ENCODE peak calls at places on chromosomes 12 and 14, in seven cellular contexts. W is HCT116, O is HL-60, A is HFF-Myc, H is psoas muscle, J is AG10803, B is tibial artery. F is an unnamed sample.

GRCh38 chr14:78197088-78197487 is 26.9 kb downstream of the NRXN3 start:
- DNase-seq in W (no peak), O (no peak), A (no peak), H (no peak), J (no peak), B (no peak), F (no peak)

GRCh38 chr14:61564623-61565091 is 130.7 kb upstream of the HIF1A start:
- DNase-seq in W (peak), O (no peak), A (peak), H (no peak), J (peak), B (no peak), F (no peak)

GRCh38 chr12:18798445-18799139 is 60.7 kb downstream of the CAPZA3 start:
- DNase-seq in W (no peak), O (no peak), A (no peak), H (no peak), J (no peak), B (no peak), F (no peak)

GRCh38 chr14:65222434-65222833 is 120.1 kb upstream of the MAX start:
- DNase-seq in W (peak), O (peak), A (no peak), H (peak), J (peak), B (no peak), F (no peak)

GRCh38 chr12:51921017-51921725 is 13.9 kb downstream of the ACVRL1 start:
- DNase-seq in W (no peak), O (no peak), A (no peak), H (no peak), J (no peak), B (no peak), F (no peak)

GRCh38 chr12:52495385-52495784 is 2.3 kb upstream of the KRT6A start:
- DNase-seq in W (peak), O (no peak), A (no peak), H (no peak), J (peak), B (no peak), F (no peak)

GRCh38 chr12:130838284-130838950 is 633 bp downstream of the STX2 start:
- DNase-seq in W (no peak), O (no peak), A (no peak), H (peak), J (peak), B (no peak), F (no peak)

GRCh38 chr12:19605720-19606119 is 166.4 kb downstream of the AEBP2 start:
- DNase-seq in W (no peak), O (no peak), A (no peak), H (no peak), J (no peak), B (no peak), F (no peak)

GRCh38 chr12:109736552-109737108 is 23.0 kb downstream of the FAM222A start:
- DNase-seq in W (no peak), O (no peak), A (peak), H (peak), J (peak), B (peak), F (no peak)

DNA sequence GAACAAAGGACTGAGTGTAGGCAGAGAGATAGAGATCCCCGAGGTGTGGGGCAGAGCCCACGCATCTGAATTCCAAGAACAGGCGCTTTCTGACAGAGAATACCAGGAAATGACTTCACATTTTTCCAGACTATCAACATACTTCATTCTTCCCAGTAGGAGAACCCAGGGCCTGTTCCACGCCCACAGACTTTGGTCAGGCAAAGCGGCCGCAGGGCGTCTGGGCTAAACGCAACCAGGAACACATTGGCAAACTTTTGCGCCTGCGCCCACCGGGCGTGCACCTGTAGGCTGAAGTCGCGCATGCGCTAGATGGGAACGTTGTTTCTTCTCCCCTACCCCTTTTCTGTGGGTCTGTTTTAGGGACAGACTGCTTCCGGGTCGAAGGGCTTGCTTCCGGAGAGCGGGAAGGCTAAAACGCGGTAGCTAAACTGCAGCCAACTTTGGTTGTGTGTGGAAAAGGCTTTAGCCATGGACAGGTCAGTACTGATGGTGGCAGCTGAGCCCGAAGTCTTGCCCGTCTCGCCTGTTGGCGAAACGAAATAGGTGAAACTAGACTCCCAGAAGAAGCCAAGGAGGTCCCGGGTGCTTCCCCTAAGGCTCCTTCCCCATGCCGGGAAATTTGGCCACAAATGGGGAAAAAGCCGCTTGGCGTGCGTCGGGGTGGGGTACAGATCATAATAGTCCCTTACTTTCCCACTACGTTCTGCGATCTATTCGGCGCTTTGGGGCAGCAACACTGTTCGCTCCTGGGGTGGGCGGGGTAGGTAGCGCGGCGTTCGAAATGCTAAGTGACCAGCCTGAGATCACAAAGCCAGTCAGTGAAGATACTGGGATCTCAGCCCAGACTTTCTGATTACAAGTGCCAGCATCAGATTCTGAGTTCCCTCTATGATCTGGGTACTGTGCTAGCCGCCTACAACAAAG is at the start of gene NUP107:
- DNase-seq in W (peak), O (peak), A (peak), H (peak), J (peak), B (peak), F (peak)
- TF ChIP-seq CTCF in W (no peak), O (no peak), A (no peak), H (peak), J (peak), B (peak), F (no peak)

GRCh38 chr12:120467439-120467838 is 2.1 kb downstream of the SRSF9 start:
- DNase-seq in W (no peak), O (no peak), A (no peak), H (no peak), J (no peak), B (no peak), F (no peak)
- H3K4me3 ChIP-seq in W (no peak), O (no peak), A (peak), H (peak), J (no peak), B (no peak), F (no peak)

GRCh38 chr14:94363171-94363624 is 25.2 kb downstream of the SERPINA1 start:
- DNase-seq in W (no peak), O (no peak), A (no peak), H (no peak), J (no peak), B (peak), F (no peak)
- TF ChIP-seq CTCF in W (no peak), O (no peak), A (no peak), H (no peak), J (no peak), B (no peak), F (no peak)

GRCh38 chr14:73461478-73462077 is 3.2 kb upstream of the NUMB start:
- DNase-seq in W (no peak), O (no peak), A (no peak), H (no peak), J (no peak), B (no peak), F (no peak)
- H3K4me3 ChIP-seq in W (no peak), O (no peak), A (no peak), H (peak), J (no peak), B (no peak), F (no peak)

GRCh38 chr12:57089259-57090245 is 638 bp downstream of the NAB2 start:
- DNase-seq in W (no peak), O (peak), A (no peak), H (peak), J (peak), B (peak), F (no peak)

GRCh38 chr12:57092529-57092862 is 3.6 kb downstream of the NAB2 start:
- DNase-seq in W (no peak), O (no peak), A (no peak), H (no peak), J (no peak), B (no peak), F (no peak)

GRCh38 chr12:57091633-57092528 is 3.0 kb downstream of the NAB2 start:
- DNase-seq in W (no peak), O (no peak), A (no peak), H (no peak), J (no peak), B (no peak), F (no peak)

GRCh38 chr12:57090456-57090855 is 1.5 kb downstream of the NAB2 start:
- DNase-seq in W (no peak), O (no peak), A (no peak), H (no peak), J (no peak), B (no peak), F (no peak)

DNA sequence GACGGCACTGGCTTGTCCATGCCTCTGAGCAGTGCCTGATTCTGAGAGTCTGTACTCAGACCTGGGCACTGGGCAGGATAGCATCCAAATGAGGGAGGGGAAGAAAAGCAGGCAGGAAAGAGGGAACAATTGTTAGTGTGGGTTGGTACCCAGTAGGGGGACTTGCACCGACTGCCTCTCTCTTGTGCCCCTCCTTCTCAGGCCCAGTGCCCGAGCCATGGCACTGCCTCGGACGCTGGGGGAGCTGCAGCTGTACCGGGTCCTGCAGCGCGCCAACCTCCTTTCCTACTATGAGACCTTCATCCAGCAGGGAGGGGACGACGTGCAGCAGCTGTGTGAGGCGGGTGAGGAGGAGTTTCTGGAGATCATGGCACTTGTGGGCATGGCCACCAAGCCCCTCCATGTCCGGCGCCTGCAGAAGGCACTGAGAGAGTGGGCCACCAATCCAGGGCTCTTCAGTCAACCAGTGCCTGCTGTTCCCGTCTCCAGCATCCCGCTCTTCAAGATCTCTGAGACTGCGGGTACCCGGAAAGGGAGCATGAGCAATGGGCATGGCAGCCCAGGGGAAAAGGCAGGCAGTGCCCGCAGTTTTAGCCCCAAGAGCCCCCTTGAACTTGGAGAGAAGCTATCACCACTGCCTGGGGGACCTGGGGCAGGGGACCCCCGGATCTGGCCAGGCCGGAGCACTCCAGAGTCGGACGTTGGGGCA is 2.2 kb downstream of the NAB2 start:
- DNase-seq in W (no peak), O (no peak), A (no peak), H (no peak), J (peak), B (peak), F (no peak)
- TF ChIP-seq CTCF in W (no peak), O (no peak), A (peak), H (peak), J (peak), B (no peak), F (no peak)

GRCh38 chr14:71994416-71994815 is 62.2 kb downstream of the RGS6 start:
- DNase-seq in W (no peak), O (no peak), A (no peak), H (no peak), J (no peak), B (no peak), F (no peak)
- H3K4me3 ChIP-seq in W (no peak), O (no peak), A (no peak), H (no peak), J (no peak), B (no peak), F (no peak)

GRCh38 chr14:86815341-86815740 is 1177.6 kb downstream of the GALC start:
- DNase-seq in W (no peak), O (no peak), A (no peak), H (no peak), J (no peak), B (no peak), F (no peak)
- TF ChIP-seq CTCF in W (no peak), O (no peak), A (no peak), H (no peak), J (no peak), B (no peak), F (no peak)

DNA sequence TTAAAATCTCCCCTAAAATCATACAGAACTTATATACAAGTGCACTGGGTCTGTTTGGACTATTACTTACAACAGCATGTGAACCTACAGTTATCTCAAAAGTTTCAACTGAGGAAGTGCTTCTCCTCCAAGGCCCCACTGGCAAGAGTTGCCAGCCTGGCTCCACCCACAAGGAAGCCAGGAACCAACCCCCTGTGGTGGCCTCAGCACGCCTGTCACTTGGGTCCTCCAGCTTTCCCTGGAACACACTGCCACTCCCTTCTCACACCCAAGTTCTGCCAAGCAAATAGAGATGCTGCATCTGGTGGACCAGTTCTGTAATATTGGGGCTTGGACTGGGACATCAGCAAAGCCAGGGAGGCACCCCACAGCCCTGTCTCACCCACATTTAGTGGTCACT is 115.4 kb downstream of the GCH1 start:
- DNase-seq in W (no peak), O (peak), A (no peak), H (no peak), J (no peak), B (no peak), F (no peak)
- H3K4me3 ChIP-seq in W (no peak), O (no peak), A (no peak), H (peak), J (no peak), B (no peak), F (no peak)

GRCh38 chr12:93892431-93893210 is 215.4 kb downstream of the CRADD start:
- DNase-seq in W (no peak), O (no peak), A (no peak), H (no peak), J (no peak), B (no peak), F (no peak)

GRCh38 chr12:93894391-93895095 is 217.4 kb downstream of the CRADD start:
- DNase-seq in W (no peak), O (peak), A (no peak), H (peak), J (peak), B (peak), F (no peak)

GRCh38 chr12:93895096-93895460 is 217.9 kb downstream of the CRADD start:
- DNase-seq in W (no peak), O (no peak), A (no peak), H (no peak), J (peak), B (no peak), F (no peak)

GRCh38 chr12:93896962-93897361 is 219.8 kb downstream of the CRADD start:
- DNase-seq in W (no peak), O (no peak), A (no peak), H (no peak), J (no peak), B (no peak), F (no peak)

GRCh38 chr12:93896427-93896826 is 219.3 kb downstream of the CRADD start:
- DNase-seq in W (no peak), O (no peak), A (no peak), H (no peak), J (peak), B (no peak), F (no peak)
- TF ChIP-seq CTCF in W (peak), O (no peak), A (no peak), H (peak), J (peak), B (no peak), F (no peak)

GRCh38 chr12:57893460-57894353 is 47.2 kb upstream of the CTDSP2 start:
- DNase-seq in W (no peak), O (peak), A (peak), H (peak), J (peak), B (peak), F (no peak)

GRCh38 chr12:57896139-57896436 is 45.3 kb upstream of the ATP23 start:
- DNase-seq in W (no peak), O (no peak), A (no peak), H (no peak), J (peak), B (no peak), F (no peak)

GRCh38 chr12:57895337-57896138 is 45.8 kb upstream of the ATP23 start:
- DNase-seq in W (no peak), O (no peak), A (no peak), H (no peak), J (no peak), B (no peak), F (no peak)

GRCh38 chr12:57896437-57897201 is 44.7 kb upstream of the ATP23 start:
- DNase-seq in W (no peak), O (no peak), A (no peak), H (peak), J (peak), B (peak), F (no peak)

GRCh38 chr12:57894577-57895292 is 46.6 kb upstream of the ATP23 start:
- DNase-seq in W (no peak), O (no peak), A (no peak), H (no peak), J (no peak), B (no peak), F (no peak)
- H3K4me3 ChIP-seq in W (no peak), O (no peak), A (peak), H (peak), J (peak), B (no peak), F (no peak)